ENCODE peak calls at places on chromosomes 7 and 10, in four cellular contexts. I, R, Z and F are unnamed samples.

GRCh38 chr10:43173120-43173519 is 34.9 kb downstream of the CSGALNACT2 start:
- DNase-seq in I (no peak), R (no peak), Z (no peak), F (no peak)

GRCh38 chr7:143120696-143121405 is 11.0 kb upstream of the PIP start:
- DNase-seq in I (no peak), R (no peak), Z (no peak), F (no peak)

GRCh38 chr10:26682926-26683325 is 14.6 kb upstream of the PDSS1 start:
- DNase-seq in I (no peak), R (no peak), Z (no peak), F (no peak)

GRCh38 chr7:100655908-100656674 is at the start of gene ACTL6B:
- DNase-seq in I (peak), R (no peak), Z (no peak), F (no peak)

GRCh38 chr7:155052982-155053381 is 17.1 kb upstream of the HTR5A start:
- DNase-seq in I (no peak), R (peak), Z (no peak), F (no peak)

GRCh38 chr7:24291271-24291670 is 7.3 kb downstream of the NPY start:
- DNase-seq in I (no peak), R (peak), Z (no peak), F (no peak)

GRCh38 chr7:64993901-64994300 is 3.1 kb upstream of the ZNF117 start:
- DNase-seq in I (no peak), R (no peak), Z (no peak), F (no peak)

GRCh38 chr10:8174762-8175161 is 120.3 kb downstream of the GATA3 start:
- DNase-seq in I (no peak), R (peak), Z (no peak), F (no peak)

GRCh38 chr7:42156957-42157721 is 79.9 kb downstream of the GLI3 start:
- DNase-seq in I (no peak), R (no peak), Z (no peak), F (no peak)

GRCh38 chr10:48493083-48493871 is 111.6 kb downstream of the ARHGAP22 start:
- DNase-seq in I (no peak), R (no peak), Z (no peak), F (no peak)

GRCh38 chr7:43244232-43244631 is 131.8 kb downstream of the HECW1 start:
- DNase-seq in I (no peak), R (peak), Z (peak), F (no peak)

GRCh38 chr10:23280420-23281043 is 64.1 kb downstream of the C10orf67 start:
- DNase-seq in I (no peak), R (no peak), Z (no peak), F (no peak)

GRCh38 chr10:36779238-36779846 is 346.1 kb upstream of the ANKRD30A start:
- DNase-seq in I (peak), R (peak), Z (no peak), F (no peak)

GRCh38 chr7:18552311-18552916 is 56.9 kb downstream of the HDAC9 start:
- DNase-seq in I (no peak), R (peak), Z (no peak), F (no peak)

GRCh38 chr7:23114854-23115253 is 9.3 kb downstream of the KLHL7 start:
- DNase-seq in I (no peak), R (no peak), Z (peak), F (no peak)

GRCh38 chr7:57210871-57211270 is 78.6 kb upstream of the ZNF479 start:
- DNase-seq in I (no peak), R (no peak), Z (no peak), F (peak)

GRCh38 chr10:128062331-128062730 is 63.9 kb downstream of the MKI67 start:
- DNase-seq in I (no peak), R (no peak), Z (no peak), F (peak)

GRCh38 chr7:74292757-74293576 is 3.8 kb downstream of the CLIP2 start:
- DNase-seq in I (peak), R (no peak), Z (no peak), F (no peak)

GRCh38 chr7:74290590-74290950 is 1.4 kb downstream of the CLIP2 start:
- DNase-seq in I (peak), R (no peak), Z (no peak), F (no peak)

GRCh38 chr7:74290999-74291441 is 1.8 kb downstream of the CLIP2 start:
- DNase-seq in I (peak), R (no peak), Z (no peak), F (no peak)

GRCh38 chr7:74289660-74290589 is 718 bp downstream of the CLIP2 start:
- DNase-seq in I (peak), R (peak), Z (no peak), F (peak)

GRCh38 chr7:74291535-74291934 is 2.3 kb downstream of the CLIP2 start:
- DNase-seq in I (no peak), R (no peak), Z (no peak), F (no peak)
- H3K4me3 ChIP-seq in I (no peak), R (peak), Z (no peak), F (no peak)

DNA sequence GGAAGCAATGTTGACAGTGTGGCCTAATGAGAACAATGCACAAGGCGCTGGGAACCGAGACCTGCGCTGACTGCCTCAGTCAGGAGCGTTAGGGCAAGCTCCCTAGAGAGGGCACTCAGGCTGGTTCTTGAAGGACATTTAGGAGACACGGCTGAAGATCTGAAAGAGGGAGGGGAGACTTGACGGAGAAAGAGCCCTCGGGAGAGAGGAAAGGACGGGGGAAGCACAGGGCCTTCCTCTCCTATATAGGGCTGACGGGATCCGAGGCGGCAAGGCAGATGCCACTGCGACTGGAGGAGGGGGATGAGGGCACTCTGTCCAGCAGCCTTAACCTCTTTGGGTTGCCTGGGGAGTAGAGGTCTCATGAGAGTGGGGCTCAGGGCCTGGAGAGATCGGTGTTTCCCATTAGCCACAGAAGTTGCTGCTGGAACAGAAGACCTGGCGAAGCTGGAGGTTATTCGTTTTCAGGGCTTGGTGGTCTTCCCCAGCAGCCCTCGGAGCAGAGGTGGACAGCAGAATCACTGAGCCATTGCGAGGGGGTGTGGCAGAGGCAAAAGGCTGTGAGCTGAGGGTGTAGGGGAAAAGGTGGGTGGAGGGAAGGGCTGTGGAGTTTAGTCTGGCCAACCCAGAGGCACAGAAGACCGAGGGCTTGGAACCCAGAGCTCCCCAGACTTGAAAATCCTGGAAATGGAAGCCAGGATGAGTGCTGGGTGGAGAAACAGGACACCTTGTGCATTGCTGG is 36.0 kb downstream of the CLEC2L start:
- DNase-seq in I (no peak), R (no peak), Z (no peak), F (no peak)
- H3K4me3 ChIP-seq in I (no peak), R (no peak), Z (no peak), F (no peak)

GRCh38 chr7:128937271-128937646 is 468 bp upstream of the IRF5 start:
- DNase-seq in I (no peak), R (no peak), Z (no peak), F (no peak)

GRCh38 chr7:128931965-128932861 is 5.5 kb upstream of the IRF5 start:
- DNase-seq in I (no peak), R (no peak), Z (no peak), F (no peak)

GRCh38 chr7:128936798-128937197 is 929 bp upstream of the IRF5 start:
- DNase-seq in I (no peak), R (no peak), Z (no peak), F (no peak)

GRCh38 chr7:128932862-128933821 is 4.6 kb upstream of the IRF5 start:
- DNase-seq in I (peak), R (no peak), Z (no peak), F (no peak)

GRCh38 chr7:128934361-128935352 is 3.1 kb upstream of the IRF5 start:
- DNase-seq in I (no peak), R (no peak), Z (no peak), F (no peak)
- H3K4me3 ChIP-seq in I (no peak), R (no peak), Z (no peak), F (no peak)

DNA sequence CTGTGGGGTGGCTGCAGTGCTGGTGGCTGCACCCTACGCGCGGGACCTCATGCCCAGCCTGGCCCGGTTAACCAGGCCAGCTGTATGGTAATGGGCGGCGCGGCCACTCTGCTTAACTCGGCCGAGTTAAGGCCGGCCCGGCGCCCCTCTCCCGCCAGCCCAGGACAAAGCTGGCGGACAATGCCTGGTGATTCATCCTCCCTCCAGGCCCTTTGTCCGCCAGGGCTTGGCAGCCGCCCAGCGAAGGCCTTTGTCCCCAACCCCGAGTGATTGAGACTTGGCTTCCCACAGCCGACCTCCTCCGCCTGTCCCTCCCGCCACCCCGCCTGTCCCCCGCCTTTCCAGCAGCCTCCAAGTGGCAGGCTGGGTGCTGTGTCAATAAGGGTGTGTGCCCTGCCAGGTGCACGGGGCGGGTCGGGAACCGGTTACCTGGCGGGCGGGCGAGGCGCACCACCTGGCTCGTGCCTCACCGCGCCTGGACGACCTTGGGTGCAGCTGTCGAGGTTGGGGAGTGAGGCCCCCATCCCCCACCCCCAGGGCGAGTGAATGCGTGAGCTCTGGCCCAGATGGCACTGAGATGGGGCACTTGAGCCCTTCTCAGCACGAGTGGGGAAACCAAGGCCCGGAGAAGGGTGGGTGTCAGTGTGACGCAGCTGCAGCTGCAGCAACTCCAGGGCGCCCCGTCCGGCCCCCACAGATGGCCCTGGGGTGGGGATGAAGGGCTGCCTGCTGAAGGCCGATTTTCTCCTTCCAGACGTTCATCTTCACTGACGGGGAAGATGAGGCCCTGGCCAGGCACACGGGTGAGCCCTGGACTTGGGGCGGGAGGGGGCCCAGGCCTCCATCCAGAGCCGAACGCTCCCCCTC is 4.6 kb downstream of the LFNG start:
- DNase-seq in I (peak), R (peak), Z (no peak), F (peak)
- H3K4me3 ChIP-seq in I (no peak), R (peak), Z (no peak), F (no peak)

GRCh38 chr10:21314906-21315305 is 210.6 kb downstream of the SKIDA1 start:
- DNase-seq in I (no peak), R (no peak), Z (no peak), F (no peak)
- H3K4me3 ChIP-seq in I (no peak), R (no peak), Z (no peak), F (no peak)

GRCh38 chr7:27116962-27117686 is 13.4 kb downstream of the HOXA4 start:
- DNase-seq in I (peak), R (no peak), Z (no peak), F (peak)

GRCh38 chr7:27118580-27118979 is 12.0 kb downstream of the HOXA4 start:
- DNase-seq in I (peak), R (no peak), Z (no peak), F (peak)

GRCh38 chr7:27116521-27116946 is 14.0 kb downstream of the HOXA4 start:
- DNase-seq in I (no peak), R (no peak), Z (no peak), F (no peak)

GRCh38 chr7:27119412-27119911 is 11.1 kb downstream of the HOXA4 start:
- DNase-seq in I (peak), R (no peak), Z (no peak), F (no peak)

DNA sequence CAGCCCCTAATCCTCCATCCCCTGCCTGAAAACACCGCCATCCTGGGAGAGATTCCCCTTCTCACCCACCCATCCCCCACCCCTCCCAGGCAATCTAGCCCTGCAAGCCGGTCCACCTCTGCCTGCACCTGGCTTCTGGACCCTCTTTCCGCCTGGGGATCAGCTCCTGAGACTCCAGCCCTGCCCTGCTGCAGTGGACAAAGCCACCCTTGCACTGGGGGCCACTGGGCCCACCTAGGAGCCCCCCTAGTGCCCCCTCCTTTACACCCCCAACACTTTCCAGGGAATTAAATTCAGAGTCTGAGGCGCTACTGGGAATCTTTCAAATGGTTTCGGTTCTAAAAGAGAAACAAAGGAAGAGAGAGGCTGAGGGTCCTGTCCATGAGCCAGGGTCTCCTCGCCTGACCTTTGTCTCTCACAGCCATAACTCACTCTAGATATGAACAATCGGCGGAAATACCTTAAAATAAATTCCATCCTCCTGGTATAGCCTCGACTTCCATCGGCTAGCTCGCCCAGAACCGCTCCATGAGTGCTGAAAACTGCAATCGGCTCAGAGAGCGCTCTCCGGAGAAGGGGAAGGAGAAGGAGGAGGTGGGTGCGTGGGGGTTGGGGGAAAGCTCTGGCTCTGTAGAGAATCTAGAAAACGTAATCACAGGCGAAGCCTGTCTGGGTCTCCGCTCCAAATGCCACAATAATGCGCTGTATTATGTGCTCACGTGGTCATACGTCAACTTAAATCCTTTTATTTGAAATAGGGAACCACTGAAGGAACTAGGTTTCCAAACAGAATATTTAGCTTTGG is 12.7 kb downstream of the HOXA4 start:
- DNase-seq in I (peak), R (no peak), Z (no peak), F (peak)
- H3K4me3 ChIP-seq in I (no peak), R (no peak), Z (no peak), F (peak)

DNA sequence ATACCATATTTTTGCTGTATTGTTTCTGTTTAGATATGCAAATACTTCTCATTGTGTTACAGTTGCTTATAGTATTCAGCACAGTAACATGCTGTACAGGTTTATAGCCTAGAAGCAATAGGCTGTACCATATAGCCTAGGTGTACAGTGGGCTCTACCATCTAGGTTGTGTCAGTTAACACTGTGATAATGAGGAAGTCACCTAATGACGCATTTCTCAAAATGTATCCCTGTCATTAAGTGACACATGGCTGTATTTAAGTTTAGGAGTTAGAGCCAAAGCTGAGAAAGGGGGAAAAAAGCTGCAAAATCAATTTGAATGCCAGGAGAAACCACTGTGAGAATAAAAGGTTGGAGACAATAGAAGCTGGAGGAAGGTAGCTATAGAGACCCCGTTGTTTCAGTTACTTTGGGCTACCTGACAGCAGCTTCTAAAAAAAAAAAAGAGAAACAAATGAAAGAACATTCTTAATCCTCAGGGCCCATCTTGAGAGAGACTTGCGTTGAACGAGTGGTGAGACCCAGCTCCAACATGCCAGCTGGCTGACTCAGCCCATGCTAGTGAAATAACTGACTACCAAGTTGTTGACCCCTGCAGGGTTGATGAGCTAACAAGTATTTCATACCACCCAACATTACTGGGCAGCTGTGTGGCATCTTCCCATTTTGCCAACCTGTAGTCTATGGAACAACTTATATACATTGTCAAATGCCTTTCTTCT is 8.7 kb downstream of the STARD3NL start:
- DNase-seq in I (no peak), R (no peak), Z (peak), F (no peak)
- H3K4me3 ChIP-seq in I (no peak), R (no peak), Z (no peak), F (no peak)